ENCODE peak calls at places on chromosomes 6 and 20, in nine cellular contexts. Y is HCT116, U is K562, A is HepG2, P is Panc1, T is A549, O is GM23338, G is SK-N-SH, L is GM12878. M is an unnamed sample.

GRCh38 chr20:12394786-12395185 is 477.1 kb downstream of the BTBD3 start:
- DNase-seq in T (no peak), U (no peak), L (no peak), A (no peak), P (no peak), O (peak), G (no peak), Y (no peak), M (no peak)

GRCh38 chr6:108921547-108922331 is 73.5 kb downstream of the ARMC2 start:
- DNase-seq in Y (no peak), P (no peak), O (no peak), T (no peak), G (no peak), U (no peak), L (no peak), A (no peak), M (no peak)

GRCh38 chr6:75291331-75291730 is 6.7 kb upstream of the TMEM30A start:
- DNase-seq in U (no peak), O (no peak), T (no peak), Y (no peak), A (no peak), P (no peak), G (no peak), L (no peak), M (no peak)

GRCh38 chr20:57260065-57260958 is 6.1 kb downstream of the BMP7 start:
- DNase-seq in L (no peak), U (no peak), P (no peak), G (no peak), A (no peak), T (no peak), Y (no peak), O (no peak), M (no peak)

GRCh38 chr6:79048611-79049010 is 29.4 kb downstream of the PHIP start:
- DNase-seq in T (peak), A (peak), L (no peak), Y (peak), G (peak), U (peak), O (peak), P (peak), M (peak)

GRCh38 chr6:29845405-29846006 is 17.9 kb downstream of the HLA-G start:
- DNase-seq in G (no peak), T (no peak), O (no peak), L (peak), U (no peak), Y (peak), P (peak), A (peak), M (no peak)

GRCh38 chr6:160141001-160141726 is 19.5 kb downstream of the SLC22A1 start:
- DNase-seq in U (no peak), P (no peak), T (no peak), Y (no peak), A (no peak), G (no peak), O (no peak), L (no peak), M (no peak)

GRCh38 chr6:33160728-33161323 is 31.4 kb downstream of the COL11A2 start:
- DNase-seq in U (no peak), L (no peak), O (peak), P (no peak), Y (peak), G (peak), A (no peak), T (no peak), M (peak)

GRCh38 chr6:74932214-74932923 is 273.5 kb downstream of the COL12A1 start:
- DNase-seq in A (no peak), Y (no peak), O (no peak), U (no peak), P (no peak), G (no peak), L (no peak), T (no peak), M (no peak)

GRCh38 chr6:99187429-99187828 is 162.0 kb downstream of the FAXC start:
- DNase-seq in U (no peak), A (no peak), L (no peak), P (no peak), T (no peak), Y (no peak), G (no peak), O (no peak), M (no peak)

GRCh38 chr6:134115715-134116074 is 63.3 kb upstream of the SLC2A12 start:
- DNase-seq in A (no peak), L (no peak), T (no peak), O (no peak), G (peak), P (no peak), U (no peak), Y (no peak), M (no peak)

GRCh38 chr20:48143435-48144081 is 358.3 kb upstream of the SULF2 start:
- DNase-seq in Y (no peak), T (no peak), P (no peak), A (no peak), G (no peak), O (no peak), U (no peak), L (no peak), M (no peak)
- TF ChIP-seq CTCF in Y (no peak), T (no peak), P (no peak), A (no peak), G (no peak), O (no peak), U (no peak), L (no peak), M (no peak)

GRCh38 chr20:44646641-44647274 is 4.7 kb downstream of the ADA start:
- DNase-seq in P (no peak), Y (no peak), G (no peak), U (no peak), A (no peak), O (no peak), T (no peak), L (peak), M (peak)

GRCh38 chr20:44650777-44651493 is 564 bp downstream of the ADA start:
- DNase-seq in P (no peak), U (no peak), L (no peak), O (peak), Y (no peak), T (no peak), A (no peak), G (no peak), M (no peak)

GRCh38 chr20:44649976-44650375 is 1.5 kb downstream of the ADA start:
- DNase-seq in T (no peak), U (no peak), O (no peak), A (no peak), Y (no peak), P (no peak), G (no peak), L (no peak), M (no peak)

GRCh38 chr20:44648068-44648467 is 3.4 kb downstream of the ADA start:
- DNase-seq in L (no peak), U (no peak), A (no peak), P (no peak), Y (no peak), G (no peak), T (no peak), O (peak), M (no peak)

GRCh38 chr20:44648579-44648978 is 2.9 kb downstream of the ADA start:
- DNase-seq in O (peak), A (peak), P (no peak), L (no peak), Y (no peak), U (no peak), G (no peak), T (no peak), M (no peak)
- TF ChIP-seq REST in O (no peak), A (no peak), P (no peak), L (no peak), Y (no peak), U (no peak), G (no peak), T (no peak), M (no peak)

DNA sequence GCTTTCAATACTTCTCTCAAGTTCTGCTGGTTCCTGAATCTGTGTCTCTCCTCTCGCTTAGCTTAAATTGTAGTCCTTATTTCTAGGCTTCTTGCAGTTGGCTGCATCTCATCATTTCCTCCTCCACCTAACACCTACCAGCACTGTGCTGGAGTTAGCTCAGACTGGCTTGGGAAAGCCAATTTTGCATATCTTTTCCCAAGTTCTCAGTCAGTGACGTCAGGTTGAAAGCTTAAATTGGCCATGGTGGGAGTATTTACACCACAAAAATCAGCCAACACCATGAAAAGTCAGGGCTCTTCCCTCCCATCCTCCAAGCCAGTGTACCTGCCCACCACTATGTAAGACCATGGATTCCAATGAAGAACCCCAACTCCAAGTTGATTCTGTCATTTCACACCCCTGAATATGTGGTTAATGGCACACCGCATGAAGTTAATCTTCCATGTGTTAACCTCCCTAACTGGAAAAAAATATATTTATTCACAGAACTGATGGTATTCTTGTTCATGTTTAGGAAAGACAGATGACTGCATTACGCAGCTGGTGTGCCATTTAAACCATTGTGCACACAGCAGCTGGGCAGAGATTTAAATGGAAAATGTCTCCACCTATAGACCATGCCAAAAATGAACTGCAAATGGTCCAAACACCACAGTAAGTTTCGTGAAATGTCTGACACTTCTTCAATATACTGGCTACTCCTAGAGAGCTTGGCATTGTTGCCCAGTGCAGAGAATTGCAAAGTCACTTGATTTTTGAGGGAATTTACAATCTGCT is 274.1 kb upstream of the MAP3K7 start:
- DNase-seq in U (no peak), Y (no peak), G (no peak), A (peak), L (no peak), O (no peak), T (no peak), P (no peak), M (no peak)
- TF ChIP-seq CTCF in U (no peak), Y (peak), G (peak), A (peak), L (peak), O (peak), T (no peak), P (peak), M (no peak)

GRCh38 chr6:7604506-7604905 is 14.5 kb downstream of the SNRNP48 start:
- DNase-seq in P (no peak), O (no peak), Y (no peak), U (no peak), T (no peak), L (no peak), G (no peak), A (no peak), M (no peak)
- TF ChIP-seq REST in P (no peak), O (no peak), Y (no peak), U (no peak), T (no peak), L (no peak), G (no peak), A (no peak), M (no peak)

GRCh38 chr20:380763-381580 is 412 bp downstream of the TRIB3 start:
- DNase-seq in T (peak), O (peak), G (peak), U (peak), A (peak), P (no peak), Y (peak), L (no peak), M (peak)
- TF ChIP-seq CTCF in T (peak), O (no peak), G (no peak), U (peak), A (peak), P (no peak), Y (no peak), L (no peak), M (no peak)

DNA sequence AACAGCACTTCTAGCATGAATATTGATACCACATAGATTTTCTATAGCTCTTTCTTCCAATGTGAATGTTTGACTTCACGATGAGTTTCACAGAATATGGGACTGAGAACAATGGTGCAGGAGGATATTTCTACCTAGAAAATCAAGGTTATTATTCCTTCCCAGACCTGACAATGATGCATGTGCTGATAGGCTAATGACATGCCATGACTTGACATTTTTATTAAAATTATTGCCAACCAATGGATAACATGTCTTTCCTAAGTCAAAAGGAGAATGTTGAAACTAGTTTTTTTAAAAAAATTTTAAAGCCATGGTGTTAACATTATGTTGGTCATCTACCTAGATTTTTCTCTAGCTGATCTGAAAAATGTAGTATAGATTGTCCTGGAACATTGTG is 923 bp downstream of the IL17A start:
- DNase-seq in G (no peak), P (no peak), T (no peak), A (no peak), Y (no peak), L (no peak), U (no peak), O (no peak), M (no peak)
- TF ChIP-seq REST in G (no peak), P (no peak), T (no peak), A (no peak), Y (no peak), L (no peak), U (no peak), O (no peak), M (no peak)

DNA sequence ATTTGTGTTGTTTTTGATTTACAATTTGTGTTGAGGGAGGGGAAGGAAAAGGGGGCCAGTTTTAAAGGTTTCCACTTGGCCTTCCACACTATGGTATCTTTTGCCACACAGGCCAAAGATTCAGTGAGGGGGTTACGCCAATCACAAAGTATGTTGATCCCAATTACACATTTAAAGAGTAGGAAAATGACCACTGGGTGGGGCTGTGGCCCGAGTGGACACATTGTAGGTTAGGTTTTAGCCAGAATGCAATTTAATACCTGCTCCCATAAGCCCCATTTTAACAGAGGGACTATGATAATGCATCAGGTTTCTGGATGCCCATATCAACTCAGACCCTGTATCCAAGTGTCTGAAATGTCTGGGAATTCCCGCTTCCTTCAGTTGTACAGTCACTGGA is 15.6 kb downstream of the VGLL2 start:
- DNase-seq in P (no peak), T (no peak), Y (peak), O (peak), A (peak), U (peak), L (no peak), G (no peak), M (no peak)
- TF ChIP-seq CTCF in P (peak), T (peak), Y (peak), O (peak), A (peak), U (peak), L (no peak), G (peak), M (no peak)

GRCh38 chr20:45783656-45784294 is 7.9 kb downstream of the WFDC3 start:
- DNase-seq in P (no peak), T (no peak), L (no peak), U (no peak), G (no peak), O (no peak), A (no peak), Y (no peak), M (no peak)
- TF ChIP-seq REST in P (no peak), T (no peak), L (no peak), U (no peak), G (no peak), O (no peak), A (no peak), Y (no peak), M (no peak)